ENCODE peak calls at places on chromosomes 6 and 20, in five cellular contexts. Q, V, G, R and B are unnamed samples.

GRCh38 chr6:296151-297122 is 4.2 kb downstream of the DUSP22 start:
- DNase-seq in Q (no peak), V (peak; percentile 9), G (no peak), R (no peak), B (no peak)

GRCh38 chr6:34671801-34672656 is 24.5 kb downstream of the ILRUN start:
- DNase-seq in Q (no peak), V (peak; percentile 82), G (peak; percentile 58), R (no peak), B (no peak)

GRCh38 chr6:70421509-70421908 is 8.2 kb downstream of the FAM135A start:
- DNase-seq in Q (no peak), V (no peak), G (no peak), R (no peak), B (no peak)

GRCh38 chr6:5732496-5732895 is 274.2 kb downstream of the NRN1 start:
- DNase-seq in Q (no peak), V (no peak), G (no peak), R (no peak), B (no peak)

GRCh38 chr20:23156170-23156841 is 70.2 kb upstream of the CD93 start:
- DNase-seq in Q (no peak), V (peak; percentile 90), G (no peak), R (peak; percentile 51), B (no peak)

GRCh38 chr6:27562027-27562410 is 89.1 kb upstream of the ZNF184 start:
- DNase-seq in Q (no peak), V (no peak), G (no peak), R (no peak), B (no peak)

GRCh38 chr6:44074383-44075136 is 52.7 kb downstream of the MRPL14 start:
- DNase-seq in Q (no peak), V (peak; percentile 91), G (peak; percentile 46), R (no peak), B (peak; percentile 87)

GRCh38 chr6:89984926-89985743 is 90.9 kb downstream of the GJA10 start:
- DNase-seq in Q (no peak), V (peak; percentile 61), G (no peak), R (no peak), B (no peak)